ENCODE peak calls at places on chromosomes 13 and 19, in ten cellular contexts. One of them, this sample, is unnamed. For H3K4me1, the result is how much of the 10 kb centered on the place peaks cover.

GRCh38 chr13:39419866-39420265 is 183.1 kb downstream of the LHFPL6 start:
- DNase-seq in hepatocyte: no peak
- DNase-seq in lower lobe of right lung: no peak
- DNase-seq in heart right ventricle: no peak
- DNase-seq in cardiac muscle cell: peak
- DNase-seq in fibroblast of lung: no peak
- DNase-seq in lung: no peak
- DNase-seq in Peyer's patch: no peak
- DNase-seq in kidney: no peak
- DNase-seq in ascending aorta: no peak
- DNase-seq in this sample: no peak

GRCh38 chr13:91357613-91358383 is 10.3 kb downstream of the MIR17HG start:
- DNase-seq in lung: no peak
- DNase-seq in cardiac muscle cell: no peak
- DNase-seq in heart right ventricle: no peak
- DNase-seq in fibroblast of lung: no peak
- DNase-seq in hepatocyte: no peak
- DNase-seq in lower lobe of right lung: no peak
- DNase-seq in ascending aorta: no peak
- DNase-seq in kidney: no peak
- DNase-seq in Peyer's patch: no peak
- DNase-seq in this sample: no peak

GRCh38 chr19:50496189-50497029 is 14.6 kb downstream of the JOSD2 start:
- DNase-seq in fibroblast of lung: no peak
- DNase-seq in Peyer's patch: peak
- DNase-seq in heart right ventricle: peak
- DNase-seq in hepatocyte: no peak
- DNase-seq in ascending aorta: no peak
- DNase-seq in lower lobe of right lung: peak
- DNase-seq in kidney: peak
- DNase-seq in lung: no peak
- DNase-seq in cardiac muscle cell: peak
- DNase-seq in this sample: peak

GRCh38 chr19:19966862-19967261 is 66.1 kb downstream of the ZNF93 start:
- DNase-seq in hepatocyte: no peak
- DNase-seq in fibroblast of lung: no peak
- DNase-seq in heart right ventricle: no peak
- DNase-seq in Peyer's patch: no peak
- DNase-seq in lung: no peak
- DNase-seq in ascending aorta: no peak
- DNase-seq in kidney: no peak
- DNase-seq in cardiac muscle cell: no peak
- DNase-seq in lower lobe of right lung: no peak
- DNase-seq in this sample: no peak

GRCh38 chr19:50414850-50415660 is 3.7 kb upstream of the SPIB start:
- DNase-seq in lung: peak
- DNase-seq in fibroblast of lung: peak
- DNase-seq in Peyer's patch: peak
- DNase-seq in lower lobe of right lung: peak
- DNase-seq in kidney: peak
- DNase-seq in ascending aorta: no peak
- DNase-seq in cardiac muscle cell: peak
- DNase-seq in hepatocyte: peak
- DNase-seq in heart right ventricle: peak
- DNase-seq in this sample: peak

GRCh38 chr19:36116344-36116637 is 1.0 kb downstream of the TBCB start:
- DNase-seq in ascending aorta: no peak
- DNase-seq in lung: no peak
- DNase-seq in cardiac muscle cell: no peak
- DNase-seq in lower lobe of right lung: no peak
- DNase-seq in heart right ventricle: no peak
- DNase-seq in Peyer's patch: no peak
- DNase-seq in fibroblast of lung: no peak
- DNase-seq in hepatocyte: no peak
- DNase-seq in kidney: no peak
- DNase-seq in this sample: no peak

GRCh38 chr19:4453232-4454179 is 4.1 kb downstream of the UBXN6 start:
- DNase-seq in lower lobe of right lung: no peak
- DNase-seq in heart right ventricle: no peak
- DNase-seq in lung: no peak
- DNase-seq in cardiac muscle cell: no peak
- DNase-seq in fibroblast of lung: no peak
- DNase-seq in Peyer's patch: no peak
- DNase-seq in hepatocyte: no peak
- DNase-seq in ascending aorta: no peak
- DNase-seq in kidney: no peak
- DNase-seq in this sample: no peak

GRCh38 chr13:42753697-42754096 is 27.7 kb upstream of the FAM216B start:
- DNase-seq in lower lobe of right lung: no peak
- DNase-seq in heart right ventricle: no peak
- DNase-seq in lung: no peak
- DNase-seq in kidney: no peak
- DNase-seq in cardiac muscle cell: no peak
- DNase-seq in Peyer's patch: no peak
- DNase-seq in hepatocyte: no peak
- DNase-seq in fibroblast of lung: peak
- DNase-seq in ascending aorta: no peak
- DNase-seq in this sample: no peak

GRCh38 chr13:63605962-63606361 is 2190.3 kb upstream of the PCDH20 start:
- DNase-seq in lung: no peak
- DNase-seq in heart right ventricle: no peak
- DNase-seq in cardiac muscle cell: no peak
- DNase-seq in kidney: no peak
- DNase-seq in fibroblast of lung: no peak
- DNase-seq in lower lobe of right lung: no peak
- DNase-seq in Peyer's patch: no peak
- DNase-seq in hepatocyte: no peak
- DNase-seq in ascending aorta: no peak
- DNase-seq in this sample: no peak

GRCh38 chr13:97780486-97780885 is 173.0 kb upstream of the IPO5 start:
- DNase-seq in hepatocyte: no peak
- DNase-seq in lung: no peak
- DNase-seq in ascending aorta: no peak
- DNase-seq in fibroblast of lung: no peak
- DNase-seq in Peyer's patch: no peak
- DNase-seq in lower lobe of right lung: no peak
- DNase-seq in cardiac muscle cell: no peak
- DNase-seq in kidney: no peak
- DNase-seq in heart right ventricle: no peak
- DNase-seq in this sample: no peak

DNA sequence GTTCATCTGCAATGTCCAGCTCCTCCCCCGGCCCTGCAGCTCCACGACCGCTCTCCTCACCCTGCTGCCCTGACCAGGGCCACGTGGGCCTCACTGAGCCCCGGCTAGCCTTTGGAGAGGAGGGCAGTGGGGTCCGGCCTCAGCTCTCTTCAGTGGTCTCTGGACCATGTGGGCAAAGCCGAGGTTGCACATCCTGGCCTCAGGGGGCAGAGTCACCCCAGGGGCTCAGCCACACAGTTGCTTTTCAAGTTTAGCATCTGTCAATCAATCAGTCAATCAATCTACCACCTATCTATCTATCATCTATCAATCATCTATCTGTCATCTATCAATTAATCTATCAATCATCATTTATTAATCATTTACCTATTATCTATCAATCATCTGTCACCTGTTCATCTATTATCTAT is 3.0 kb upstream of the DIRAS1 start:
- DNase-seq in kidney: no peak
- DNase-seq in heart right ventricle: no peak
- DNase-seq in hepatocyte: no peak
- DNase-seq in fibroblast of lung: no peak
- DNase-seq in Peyer's patch: no peak
- DNase-seq in ascending aorta: no peak
- DNase-seq in lower lobe of right lung: no peak
- DNase-seq in lung: no peak
- DNase-seq in cardiac muscle cell: no peak
- DNase-seq in this sample: no peak
- TF ChIP-seq CTCF in kidney: no peak
- TF ChIP-seq CTCF in heart right ventricle: peak
- TF ChIP-seq CTCF in hepatocyte: no peak
- TF ChIP-seq CTCF in fibroblast of lung: peak
- TF ChIP-seq CTCF in Peyer's patch: no peak
- TF ChIP-seq CTCF in ascending aorta: no peak
- TF ChIP-seq CTCF in lower lobe of right lung: no peak
- TF ChIP-seq CTCF in lung: no peak
- TF ChIP-seq CTCF in cardiac muscle cell: peak
- TF ChIP-seq CTCF in this sample: peak

DNA sequence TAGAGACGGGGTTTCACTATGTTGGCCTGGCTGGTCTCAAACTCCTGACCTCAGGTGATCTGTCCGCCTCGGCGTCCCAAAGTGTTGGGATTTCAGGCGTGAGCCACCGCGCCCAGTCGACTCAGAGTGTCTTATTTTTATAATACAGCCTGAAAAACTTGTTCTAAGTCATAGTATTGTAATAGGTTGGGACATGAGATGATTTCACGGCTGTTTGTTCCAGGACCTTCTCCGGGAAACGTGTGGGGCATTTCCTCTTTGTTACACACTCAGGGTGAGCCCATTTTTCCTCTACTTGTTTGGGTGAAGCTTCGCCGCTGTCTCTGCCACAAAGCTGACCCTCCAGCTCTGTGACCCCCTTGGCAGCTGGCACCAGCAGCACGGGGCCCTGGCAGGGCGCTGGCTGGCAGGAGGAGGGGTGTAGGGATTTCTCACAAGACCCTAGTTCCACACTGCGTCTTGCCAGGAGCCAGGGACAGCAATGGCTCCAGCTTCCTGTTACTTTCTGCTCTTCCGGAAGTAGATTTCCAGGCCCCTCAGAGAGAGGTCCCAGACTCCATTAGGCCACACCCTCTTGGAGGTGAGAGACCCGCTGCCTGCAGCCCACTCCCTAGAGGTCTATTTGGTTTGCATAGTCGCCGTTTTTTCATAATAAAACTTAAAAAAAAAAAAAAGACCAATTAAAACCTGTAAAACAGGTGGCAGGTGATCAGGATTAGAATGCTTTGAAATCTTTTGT is 15.6 kb downstream of the FGF21 start:
- DNase-seq in lung: no peak
- DNase-seq in fibroblast of lung: no peak
- DNase-seq in Peyer's patch: no peak
- DNase-seq in lower lobe of right lung: no peak
- DNase-seq in heart right ventricle: no peak
- DNase-seq in cardiac muscle cell: no peak
- DNase-seq in kidney: no peak
- DNase-seq in ascending aorta: no peak
- DNase-seq in hepatocyte: no peak
- DNase-seq in this sample: no peak
- H3K4me1 ChIP-seq in lung: under half
- H3K4me1 ChIP-seq in fibroblast of lung: under half
- H3K4me1 ChIP-seq in Peyer's patch: under half
- H3K4me1 ChIP-seq in lower lobe of right lung: under half
- H3K4me1 ChIP-seq in heart right ventricle: under half
- H3K4me1 ChIP-seq in cardiac muscle cell: under half
- H3K4me1 ChIP-seq in kidney: under half
- H3K4me1 ChIP-seq in ascending aorta: under half
- H3K4me1 ChIP-seq in hepatocyte: under half
- H3K4me1 ChIP-seq in this sample: under half

DNA sequence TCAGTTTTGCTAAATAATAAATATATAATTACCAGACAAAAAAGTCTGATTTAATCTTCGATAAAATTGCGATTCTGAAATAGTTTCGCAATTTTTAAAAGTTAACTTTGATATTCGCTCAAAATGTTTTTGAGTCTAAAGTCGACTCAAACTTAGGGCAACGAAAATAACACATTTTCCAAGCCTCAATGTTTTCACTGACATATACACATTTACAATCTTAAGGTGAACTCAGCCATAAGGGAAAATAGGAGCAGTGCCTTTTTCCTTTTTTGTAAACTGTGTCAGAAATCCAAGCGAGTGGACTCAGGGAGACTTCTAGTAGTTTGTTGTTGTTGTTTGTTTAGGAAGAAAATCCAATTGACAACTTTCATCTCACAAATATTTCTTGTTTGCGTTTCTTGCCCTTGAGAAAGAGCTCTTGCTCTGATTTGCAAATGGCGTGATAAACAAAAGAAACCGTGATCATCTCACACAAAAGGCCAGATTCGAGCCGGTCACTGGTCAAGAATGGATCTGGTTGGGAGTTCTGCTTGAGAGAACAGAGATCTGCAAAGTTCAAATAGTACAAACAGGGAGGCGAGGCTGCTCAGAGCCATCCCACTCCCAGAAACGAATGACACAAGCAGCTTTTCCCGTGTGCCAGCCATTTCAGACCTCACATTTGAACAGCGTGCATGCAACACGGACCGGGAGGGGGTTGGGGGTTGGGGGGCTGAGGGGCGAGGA is 2.1 kb downstream of the SOX21 start:
- DNase-seq in hepatocyte: no peak
- DNase-seq in lung: no peak
- DNase-seq in Peyer's patch: no peak
- DNase-seq in cardiac muscle cell: no peak
- DNase-seq in lower lobe of right lung: no peak
- DNase-seq in kidney: no peak
- DNase-seq in ascending aorta: no peak
- DNase-seq in heart right ventricle: no peak
- DNase-seq in fibroblast of lung: no peak
- DNase-seq in this sample: no peak
- H3K4me3 ChIP-seq in hepatocyte: no peak
- H3K4me3 ChIP-seq in lung: no peak
- H3K4me3 ChIP-seq in Peyer's patch: no peak
- H3K4me3 ChIP-seq in cardiac muscle cell: no peak
- H3K4me3 ChIP-seq in lower lobe of right lung: no peak
- H3K4me3 ChIP-seq in kidney: no peak
- H3K4me3 ChIP-seq in ascending aorta: no peak
- H3K4me3 ChIP-seq in heart right ventricle: no peak
- H3K4me3 ChIP-seq in fibroblast of lung: no peak
- H3K4me3 ChIP-seq in this sample: no peak

GRCh38 chr19:51599084-51599483 is 28.0 kb downstream of the ZNF175 start:
- DNase-seq in ascending aorta: no peak
- DNase-seq in Peyer's patch: no peak
- DNase-seq in kidney: no peak
- DNase-seq in cardiac muscle cell: no peak
- DNase-seq in lung: no peak
- DNase-seq in lower lobe of right lung: no peak
- DNase-seq in heart right ventricle: no peak
- DNase-seq in hepatocyte: no peak
- DNase-seq in fibroblast of lung: no peak
- DNase-seq in this sample: no peak

GRCh38 chr19:51600940-51601575 is 29.1 kb downstream of the SIGLEC5 start:
- DNase-seq in Peyer's patch: no peak
- DNase-seq in ascending aorta: no peak
- DNase-seq in fibroblast of lung: no peak
- DNase-seq in lung: no peak
- DNase-seq in kidney: no peak
- DNase-seq in cardiac muscle cell: no peak
- DNase-seq in heart right ventricle: no peak
- DNase-seq in lower lobe of right lung: no peak
- DNase-seq in hepatocyte: no peak
- DNase-seq in this sample: no peak

GRCh38 chr19:51598159-51598915 is 27.3 kb downstream of the ZNF175 start:
- DNase-seq in Peyer's patch: no peak
- DNase-seq in cardiac muscle cell: no peak
- DNase-seq in lower lobe of right lung: no peak
- DNase-seq in lung: no peak
- DNase-seq in fibroblast of lung: no peak
- DNase-seq in heart right ventricle: no peak
- DNase-seq in hepatocyte: no peak
- DNase-seq in ascending aorta: no peak
- DNase-seq in kidney: no peak
- DNase-seq in this sample: no peak

GRCh38 chr19:51607077-51607476 is 23.1 kb downstream of the SIGLEC5 start:
- DNase-seq in hepatocyte: no peak
- DNase-seq in fibroblast of lung: no peak
- DNase-seq in lower lobe of right lung: no peak
- DNase-seq in Peyer's patch: no peak
- DNase-seq in lung: no peak
- DNase-seq in ascending aorta: no peak
- DNase-seq in kidney: no peak
- DNase-seq in cardiac muscle cell: no peak
- DNase-seq in heart right ventricle: no peak
- DNase-seq in this sample: no peak

GRCh38 chr19:51602189-51602854 is 27.9 kb downstream of the SIGLEC5 start:
- DNase-seq in hepatocyte: no peak
- DNase-seq in heart right ventricle: no peak
- DNase-seq in lung: no peak
- DNase-seq in Peyer's patch: no peak
- DNase-seq in fibroblast of lung: no peak
- DNase-seq in cardiac muscle cell: no peak
- DNase-seq in kidney: no peak
- DNase-seq in ascending aorta: no peak
- DNase-seq in lower lobe of right lung: no peak
- DNase-seq in this sample: no peak
- TF ChIP-seq CTCF in hepatocyte: no peak
- TF ChIP-seq CTCF in heart right ventricle: no peak
- TF ChIP-seq CTCF in lung: no peak
- TF ChIP-seq CTCF in Peyer's patch: no peak
- TF ChIP-seq CTCF in fibroblast of lung: no peak
- TF ChIP-seq CTCF in cardiac muscle cell: no peak
- TF ChIP-seq CTCF in kidney: no peak
- TF ChIP-seq CTCF in ascending aorta: no peak
- TF ChIP-seq CTCF in lower lobe of right lung: no peak
- TF ChIP-seq CTCF in this sample: no peak

This sample was measured in Caco-2.